ENCODE peak calls at places on chromosome 16, in four cellular contexts. One of them, this sample, is unnamed.

GRCh38 chr16:57651344-57652333 is 16.5 kb upstream of the ADGRG3 start:
- DNase-seq in GM12891: no peak
- DNase-seq in breast epithelium: no peak
- DNase-seq in stomach: no peak
- DNase-seq in this sample: no peak

GRCh38 chr16:84844561-84845495 is 25.0 kb downstream of the CRISPLD2 start:
- DNase-seq in GM12891: no peak
- DNase-seq in breast epithelium: no peak
- DNase-seq in stomach: no peak
- DNase-seq in this sample: no peak

GRCh38 chr16:3938843-3939624 is 58.5 kb upstream of the CREBBP start:
- DNase-seq in GM12891: peak
- DNase-seq in breast epithelium: peak
- DNase-seq in stomach: peak
- DNase-seq in this sample: no peak

GRCh38 chr16:86959182-86959651 is 358.0 kb downstream of the C16orf95 start:
- DNase-seq in GM12891: no peak
- DNase-seq in breast epithelium: no peak
- DNase-seq in stomach: no peak
- DNase-seq in this sample: no peak

GRCh38 chr16:49608095-49608494 is 234.5 kb downstream of the C16orf78 start:
- DNase-seq in GM12891: no peak
- DNase-seq in breast epithelium: no peak
- DNase-seq in stomach: no peak
- DNase-seq in this sample: no peak

GRCh38 chr16:89375686-89376085 is 114.7 kb downstream of the ANKRD11 start:
- DNase-seq in GM12891: no peak
- DNase-seq in breast epithelium: no peak
- DNase-seq in stomach: no peak
- DNase-seq in this sample: no peak

GRCh38 chr16:85657996-85658395 is 30.8 kb downstream of the GINS2 start:
- DNase-seq in GM12891: no peak
- DNase-seq in breast epithelium: no peak
- DNase-seq in stomach: no peak
- DNase-seq in this sample: no peak

GRCh38 chr16:56576585-56577299 is 11.9 kb downstream of the MT4 start:
- DNase-seq in GM12891: peak
- DNase-seq in breast epithelium: peak
- DNase-seq in stomach: peak
- DNase-seq in this sample: no peak

GRCh38 chr16:12010388-12011251 is 34.1 kb downstream of the SNX29 start:
- DNase-seq in GM12891: no peak
- DNase-seq in breast epithelium: no peak
- DNase-seq in stomach: no peak
- DNase-seq in this sample: no peak

GRCh38 chr16:2784536-2785100 is 2.7 kb downstream of the PRSS33 start:
- DNase-seq in GM12891: no peak
- DNase-seq in breast epithelium: peak
- DNase-seq in stomach: no peak
- DNase-seq in this sample: no peak

GRCh38 chr16:67782567-67783352 is 23.6 kb downstream of the RANBP10 start:
- DNase-seq in GM12891: no peak
- DNase-seq in breast epithelium: no peak
- DNase-seq in stomach: no peak
- DNase-seq in this sample: no peak

GRCh38 chr16:66020642-66021041 is 345.8 kb upstream of the CDH5 start:
- DNase-seq in GM12891: no peak
- DNase-seq in breast epithelium: no peak
- DNase-seq in stomach: no peak
- DNase-seq in this sample: no peak

GRCh38 chr16:89842471-89843408 is 14.5 kb downstream of the SPIRE2 start:
- DNase-seq in GM12891: no peak
- DNase-seq in breast epithelium: no peak
- DNase-seq in stomach: no peak
- DNase-seq in this sample: no peak

GRCh38 chr16:86507173-86508027 is 2.9 kb upstream of the FOXF1 start:
- DNase-seq in GM12891: no peak
- DNase-seq in breast epithelium: no peak
- DNase-seq in stomach: no peak
- DNase-seq in this sample: no peak

GRCh38 chr16:67549240-67549639 is 13.1 kb upstream of the CTCF start:
- DNase-seq in GM12891: no peak
- DNase-seq in breast epithelium: no peak
- DNase-seq in stomach: no peak
- DNase-seq in this sample: no peak

GRCh38 chr16:17072104-17072503 is 398.7 kb downstream of the XYLT1 start:
- DNase-seq in GM12891: no peak
- DNase-seq in breast epithelium: no peak
- DNase-seq in stomach: no peak
- DNase-seq in this sample: no peak

GRCh38 chr16:78570409-78571141 is 471.1 kb downstream of the WWOX start:
- DNase-seq in GM12891: no peak
- DNase-seq in breast epithelium: no peak
- DNase-seq in stomach: no peak
- DNase-seq in this sample: no peak

GRCh38 chr16:17448640-17449638 is 21.8 kb downstream of the XYLT1 start:
- DNase-seq in GM12891: no peak
- DNase-seq in breast epithelium: no peak
- DNase-seq in stomach: no peak
- DNase-seq in this sample: no peak

GRCh38 chr16:66248096-66248495 is 118.4 kb upstream of the CDH5 start:
- DNase-seq in GM12891: no peak
- DNase-seq in breast epithelium: peak
- DNase-seq in stomach: peak
- DNase-seq in this sample: no peak

GRCh38 chr16:72285324-72285723 is 113.4 kb upstream of the PMFBP1 start:
- DNase-seq in GM12891: no peak
- DNase-seq in breast epithelium: no peak
- DNase-seq in stomach: no peak
- DNase-seq in this sample: no peak

GRCh38 chr16:11621920-11622651 is 35.4 kb upstream of the LITAF start:
- DNase-seq in GM12891: no peak
- DNase-seq in breast epithelium: no peak
- DNase-seq in stomach: no peak
- DNase-seq in this sample: no peak

GRCh38 chr16:77273-77806 is 685 bp upstream of the MPG start:
- DNase-seq in GM12891: peak
- DNase-seq in breast epithelium: no peak
- DNase-seq in stomach: peak
- DNase-seq in this sample: no peak

GRCh38 chr16:85067024-85067423 is 39.4 kb downstream of the KIAA0513 start:
- DNase-seq in GM12891: no peak
- DNase-seq in breast epithelium: no peak
- DNase-seq in stomach: no peak
- DNase-seq in this sample: no peak

GRCh38 chr16:84518804-84519341 is 14.4 kb upstream of the MEAK7 start:
- DNase-seq in GM12891: no peak
- DNase-seq in breast epithelium: peak
- DNase-seq in stomach: no peak
- DNase-seq in this sample: no peak

GRCh38 chr16:75239463-75240122 is 11.8 kb downstream of the BCAR1 start:
- DNase-seq in GM12891: no peak
- DNase-seq in breast epithelium: no peak
- DNase-seq in stomach: no peak
- DNase-seq in this sample: no peak

GRCh38 chr16:75237398-75238131 is 13.9 kb downstream of the BCAR1 start:
- DNase-seq in GM12891: no peak
- DNase-seq in breast epithelium: no peak
- DNase-seq in stomach: no peak
- DNase-seq in this sample: no peak

GRCh38 chr16:75238132-75238852 is 13.1 kb downstream of the BCAR1 start:
- DNase-seq in GM12891: no peak
- DNase-seq in breast epithelium: no peak
- DNase-seq in stomach: peak
- DNase-seq in this sample: no peak

GRCh38 chr16:75236736-75237397 is 14.6 kb downstream of the BCAR1 start:
- DNase-seq in GM12891: no peak
- DNase-seq in breast epithelium: no peak
- DNase-seq in stomach: no peak
- DNase-seq in this sample: no peak

GRCh38 chr16:75238853-75239371 is 12.5 kb downstream of the BCAR1 start:
- DNase-seq in GM12891: peak
- DNase-seq in breast epithelium: no peak
- DNase-seq in stomach: no peak
- DNase-seq in this sample: no peak
- TF ChIP-seq POLR2AphosphoS5 in GM12891: no peak
- TF ChIP-seq POLR2AphosphoS5 in breast epithelium: no peak
- TF ChIP-seq POLR2AphosphoS5 in stomach: no peak
- TF ChIP-seq POLR2AphosphoS5 in this sample: no peak

GRCh38 chr16:30185683-30186421 is 2.5 kb downstream of the CORO1A start:
- DNase-seq in GM12891: peak
- DNase-seq in breast epithelium: no peak
- DNase-seq in stomach: peak
- DNase-seq in this sample: no peak

GRCh38 chr16:30184430-30185140 is 1.2 kb downstream of the CORO1A start:
- DNase-seq in GM12891: peak
- DNase-seq in breast epithelium: no peak
- DNase-seq in stomach: peak
- DNase-seq in this sample: no peak

GRCh38 chr16:30183961-30184429 is 593 bp downstream of the CORO1A start:
- DNase-seq in GM12891: peak
- DNase-seq in breast epithelium: no peak
- DNase-seq in stomach: peak
- DNase-seq in this sample: no peak

GRCh38 chr16:30185141-30185682 is 1.8 kb downstream of the CORO1A start:
- DNase-seq in GM12891: peak
- DNase-seq in breast epithelium: no peak
- DNase-seq in stomach: no peak
- DNase-seq in this sample: no peak

DNA sequence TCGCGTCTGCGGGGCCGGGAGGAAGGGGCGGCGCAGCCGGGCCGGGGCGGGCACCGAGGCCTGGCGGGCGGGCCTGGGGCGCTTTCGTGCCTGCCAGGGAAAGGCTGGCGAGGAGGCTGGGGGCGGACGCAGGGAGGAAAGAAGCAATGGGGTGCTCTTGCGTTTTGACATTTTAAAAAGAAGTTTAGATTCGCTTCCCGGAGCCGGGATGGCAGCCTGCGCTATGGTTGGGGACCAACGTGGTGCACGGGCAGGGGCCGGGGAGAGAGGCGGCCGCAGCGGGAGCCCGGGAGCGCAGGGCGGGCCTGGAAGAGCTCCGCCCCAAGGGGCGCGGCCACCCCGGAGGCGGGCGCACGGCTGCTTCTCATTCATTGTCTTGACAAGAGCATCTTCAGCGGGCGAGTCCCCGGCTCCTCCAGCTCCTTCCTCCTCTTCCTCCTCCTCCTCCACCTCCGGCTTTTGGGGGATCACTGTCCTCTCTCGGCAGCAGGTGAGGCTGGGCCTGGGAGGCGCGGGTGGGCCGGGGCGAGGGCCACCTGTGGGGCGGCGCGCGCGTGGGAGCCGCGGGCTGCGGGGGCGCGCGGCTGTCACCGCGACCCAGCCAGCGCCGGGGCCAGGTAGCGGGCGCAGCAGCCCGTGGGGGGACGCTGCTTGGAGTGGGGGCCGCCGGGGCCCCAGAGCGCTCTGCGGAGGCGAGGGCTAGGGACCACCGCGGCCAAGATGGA is at the start of gene CORO1A:
- DNase-seq in GM12891: peak
- DNase-seq in breast epithelium: peak
- DNase-seq in stomach: peak
- DNase-seq in this sample: peak
- TF ChIP-seq POLR2AphosphoS5 in GM12891: peak
- TF ChIP-seq POLR2AphosphoS5 in breast epithelium: peak
- TF ChIP-seq POLR2AphosphoS5 in stomach: peak
- TF ChIP-seq POLR2AphosphoS5 in this sample: peak

GRCh38 chr16:15507959-15508336 is 73.6 kb downstream of the BMERB1 start:
- DNase-seq in GM12891: no peak
- DNase-seq in breast epithelium: no peak
- DNase-seq in stomach: no peak
- DNase-seq in this sample: no peak

GRCh38 chr16:15507299-15507958 is 73.0 kb downstream of the BMERB1 start:
- DNase-seq in GM12891: no peak
- DNase-seq in breast epithelium: no peak
- DNase-seq in stomach: no peak
- DNase-seq in this sample: no peak

GRCh38 chr16:15498427-15499175 is 64.2 kb downstream of the BMERB1 start:
- DNase-seq in GM12891: no peak
- DNase-seq in breast epithelium: no peak
- DNase-seq in stomach: no peak
- DNase-seq in this sample: no peak

GRCh38 chr16:15506441-15506840 is 72.1 kb downstream of the BMERB1 start:
- DNase-seq in GM12891: no peak
- DNase-seq in breast epithelium: no peak
- DNase-seq in stomach: no peak
- DNase-seq in this sample: no peak

GRCh38 chr16:15502041-15502725 is 67.8 kb downstream of the BMERB1 start:
- DNase-seq in GM12891: no peak
- DNase-seq in breast epithelium: no peak
- DNase-seq in stomach: no peak
- DNase-seq in this sample: no peak
- TF ChIP-seq POLR2AphosphoS5 in GM12891: no peak
- TF ChIP-seq POLR2AphosphoS5 in breast epithelium: no peak
- TF ChIP-seq POLR2AphosphoS5 in stomach: no peak
- TF ChIP-seq POLR2AphosphoS5 in this sample: no peak

DNA sequence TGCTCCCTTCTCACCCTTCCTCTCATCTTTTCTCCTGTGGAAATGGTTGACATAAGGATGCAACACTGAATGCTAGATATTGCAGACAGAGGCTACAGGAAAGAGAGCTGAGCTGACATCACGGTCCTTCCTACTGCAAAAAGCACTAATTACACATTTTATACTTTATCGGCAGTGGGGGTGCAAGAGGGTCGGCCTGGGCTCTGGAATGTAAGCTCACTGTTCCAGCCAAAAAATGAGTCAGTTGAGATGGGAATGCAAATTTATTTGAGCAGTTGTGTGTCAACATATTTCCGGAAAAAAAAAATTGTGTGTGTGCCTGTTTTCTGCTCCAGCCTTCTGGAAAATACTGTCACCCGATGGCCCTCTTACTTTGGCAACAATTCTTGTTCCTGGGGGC is 14.1 kb upstream of the MRTFB start:
- DNase-seq in GM12891: no peak
- DNase-seq in breast epithelium: no peak
- DNase-seq in stomach: no peak
- DNase-seq in this sample: no peak
- TF ChIP-seq POLR2AphosphoS5 in GM12891: no peak
- TF ChIP-seq POLR2AphosphoS5 in breast epithelium: no peak
- TF ChIP-seq POLR2AphosphoS5 in stomach: no peak
- TF ChIP-seq POLR2AphosphoS5 in this sample: no peak